ENCODE peak calls at places on chromosomes 12 and 14, in seven cellular contexts. S, R, I, G, B, M and T are unnamed samples.

GRCh38 chr12:13194462-13195110 is 1.9 kb upstream of the EMP1 start:
- DNase-seq in B (no peak), M (no peak), G (peak; percentile 92), I (no peak), S (no peak), R (no peak), T (no peak)

GRCh38 chr12:110354172-110354780 is 49.2 kb downstream of the ANAPC7 start:
- DNase-seq in R (no peak), B (no peak), I (no peak), S (no peak), G (peak; percentile 51), M (no peak), T (no peak)

GRCh38 chr12:52267699-52268098 is 6.7 kb upstream of the KRT86 start:
- DNase-seq in M (no peak), R (no peak), B (no peak), S (no peak), I (no peak), G (no peak), T (no peak)

GRCh38 chr14:80208426-80208950 is 2.8 kb downstream of the DIO2 start:
- DNase-seq in G (no peak), I (no peak), M (no peak), B (no peak), S (no peak), R (no peak), T (no peak)

GRCh38 chr12:8519208-8519607 is 5.9 kb downstream of the CLEC4D start:
- DNase-seq in R (no peak), S (no peak), B (no peak), M (no peak), G (no peak), I (no peak), T (no peak)

GRCh38 chr12:21774358-21775129 is at the start of gene KCNJ8:
- DNase-seq in R (no peak), I (peak; percentile 14), M (no peak), B (peak; percentile 22), S (peak; percentile 97), G (peak; percentile 19), T (no peak)

GRCh38 chr14:68042591-68043210 is 223.1 kb downstream of the RAD51B start:
- DNase-seq in G (peak; percentile 85), I (peak; percentile 50), R (no peak), M (no peak), B (no peak), S (no peak), T (no peak)

GRCh38 chr12:64427988-64428387 is 23.8 kb downstream of the XPOT start:
- DNase-seq in S (no peak), B (no peak), I (no peak), R (no peak), G (no peak), M (no peak), T (no peak)

GRCh38 chr14:81169711-81170103 is 51.1 kb downstream of the GTF2A1 start:
- DNase-seq in R (no peak), G (no peak), S (no peak), M (no peak), B (peak; percentile 17), I (peak; percentile 31), T (no peak)

GRCh38 chr14:96739511-96739910 is 57.7 kb upstream of the VRK1 start:
- DNase-seq in G (no peak), S (no peak), I (no peak), R (no peak), B (no peak), M (no peak), T (no peak)

GRCh38 chr12:95380997-95381786 is 92.8 kb upstream of the METAP2 start:
- DNase-seq in R (no peak), S (no peak), G (peak; percentile 28), M (no peak), I (no peak), B (no peak), T (no peak)

GRCh38 chr12:147242-147641 is 66.7 kb downstream of the SLC6A12 start:
- DNase-seq in G (no peak), B (no peak), M (no peak), R (no peak), I (no peak), S (no peak), T (no peak)

GRCh38 chr14:96268426-96269358 is 12.7 kb downstream of the BDKRB1 start:
- DNase-seq in I (peak; percentile 11), S (peak; percentile 62), R (no peak), M (no peak), B (no peak), G (peak; percentile 98), T (no peak)

GRCh38 chr12:89353823-89354629 is 1.7 kb upstream of the DUSP6 start:
- DNase-seq in R (peak; percentile 80), G (peak; percentile 64), I (peak; percentile 77), S (peak; percentile 37), M (no peak), B (peak; percentile 88), T (peak; percentile 87)

GRCh38 chr14:100782516-100783320 is 43.2 kb upstream of the MEG3 start:
- DNase-seq in R (no peak), B (no peak), I (no peak), S (peak; percentile 92), M (no peak), G (no peak), T (no peak)

GRCh38 chr14:77067632-77068514 is 30.2 kb upstream of the CIPC start:
- DNase-seq in S (peak; percentile 83), R (peak; percentile 61), I (peak; percentile 61), B (peak; percentile 72), G (peak; percentile 65), M (no peak), T (peak; percentile 58)

GRCh38 chr12:64900540-64900939 is 76.1 kb downstream of the TBC1D30 start:
- DNase-seq in I (no peak), B (no peak), G (peak; percentile 40), S (no peak), R (no peak), M (no peak), T (no peak)

GRCh38 chr14:87643005-87643404 is 350.0 kb downstream of the GALC start:
- DNase-seq in G (no peak), R (no peak), S (peak; percentile 34), B (no peak), I (no peak), M (no peak), T (no peak)

GRCh38 chr12:132305991-132306884 is 23.2 kb downstream of the GALNT9 start:
- DNase-seq in I (no peak), R (no peak), M (no peak), S (no peak), B (no peak), G (no peak), T (peak; percentile 44)